ENCODE peak calls at places on chromosomes 16 and 17, in four cellular contexts. B is T-helper 17 cell; E is naive B cell; P is activated T-cell treated with anti-CD3 and anti-CD28 coated beads, Interleukin-2, amount 50 U/mL, for 4 hours. K is an unnamed sample.

GRCh38 chr16:57106767-57107166 is 14.4 kb downstream of the CPNE2 start:
- ATAC-seq in B (no peak), E (no peak), P (no peak), K (no peak)

GRCh38 chr17:13594762-13595697 is 6.7 kb downstream of the HS3ST3A1 start:
- ATAC-seq in B (peak), E (peak), P (peak), K (no peak)

GRCh38 chr17:80339731-80340456 is 75.1 kb upstream of the ENDOV start:
- ATAC-seq in B (no peak), E (no peak), P (peak), K (no peak)

GRCh38 chr17:78341559-78342437 is 18.1 kb downstream of the SOCS3 start:
- ATAC-seq in B (no peak), E (no peak), P (peak), K (peak)

GRCh38 chr16:88284626-88285513 is 97.9 kb upstream of the ZNF469 start:
- ATAC-seq in B (no peak), E (no peak), P (no peak), K (no peak)

GRCh38 chr16:72120026-72120425 is 26.4 kb downstream of the DHX38 start:
- ATAC-seq in B (no peak), E (no peak), P (no peak), K (no peak)

GRCh38 chr16:1929105-1929504 is 10.9 kb upstream of the HS3ST6 start:
- ATAC-seq in B (peak), E (peak), P (peak), K (peak)

GRCh38 chr17:30130121-30130520 is 13.5 kb downstream of the NSRP1 start:
- ATAC-seq in B (no peak), E (no peak), P (no peak), K (no peak)

GRCh38 chr17:29694923-29695563 is 72.3 kb upstream of the CORO6 start:
- ATAC-seq in B (no peak), E (no peak), P (no peak), K (no peak)

GRCh38 chr16:20878682-20879147 is 21.4 kb downstream of the DCUN1D3 start:
- ATAC-seq in B (no peak), E (no peak), P (no peak), K (peak)

GRCh38 chr17:75152971-75153853 is 1.1 kb downstream of the JPT1 start:
- ATAC-seq in B (no peak), E (no peak), P (no peak), K (no peak)

GRCh38 chr16:66359012-66359411 is 7.5 kb upstream of the CDH5 start:
- ATAC-seq in B (no peak), E (no peak), P (no peak), K (no peak)

GRCh38 chr16:54236761-54237160 is 49.8 kb downstream of the IRX3 start:
- ATAC-seq in B (no peak), E (no peak), P (no peak), K (no peak)

GRCh38 chr17:41985919-41986318 is 19.3 kb downstream of the CNP start:
- ATAC-seq in B (no peak), E (no peak), P (no peak), K (no peak)

GRCh38 chr16:81901483-81901882 is 109.8 kb downstream of the SDR42E1 start:
- ATAC-seq in B (no peak), E (no peak), P (no peak), K (no peak)

GRCh38 chr16:1506494-1507213 is 13.5 kb downstream of the TELO2 start:
- ATAC-seq in B (no peak), E (no peak), P (no peak), K (no peak)